ENCODE peak calls at places on chromosome 12, in eight cellular contexts. T is central memory CD8-positive, alpha-beta T cell; J is activated naive CD4-positive, alpha-beta T cell; V is activated naive CD8-positive, alpha-beta T cell treated with anti-CD3 and anti-CD28 coated beads, Interleukin-2, amount 50 U/mL, for 24 hours; E is HTR-8/SVneo; R is activated gamma-delta T cell; N is activated CD8-positive, alpha-beta memory T cell treated with anti-CD3 and anti-CD28 coated beads, Interleukin-2, amount 10 ng/mL, durations not matched to agents 7 days and 5 days; Z is psoas muscle. G is an unnamed sample.

GRCh38 chr12:109291531-109292341 is 17.3 kb downstream of the FOXN4 start:
- DNase-seq in E (no peak), T (no peak), Z (peak), N (no peak), V (no peak), R (no peak), J (no peak), G (peak)

GRCh38 chr12:55036326-55036725 is 16.6 kb downstream of the NEUROD4 start:
- DNase-seq in N (no peak), E (no peak), T (no peak), V (no peak), J (no peak), Z (no peak), R (no peak), G (no peak)

GRCh38 chr12:70427611-70428010 is 61.5 kb downstream of the KCNMB4 start:
- DNase-seq in T (no peak), R (no peak), N (no peak), E (no peak), V (no peak), Z (no peak), J (no peak), G (peak)

GRCh38 chr12:120207227-120207626 is 6.3 kb upstream of the RPLP0 start:
- DNase-seq in N (no peak), T (no peak), V (no peak), R (no peak), Z (no peak), E (no peak), J (no peak), G (no peak)

GRCh38 chr12:15698377-15698867 is 90.8 kb downstream of the EPS8 start:
- DNase-seq in T (no peak), E (no peak), N (no peak), R (no peak), V (no peak), Z (no peak), J (no peak), G (no peak)

GRCh38 chr12:3523728-3524127 is 32.7 kb downstream of the PRMT8 start:
- DNase-seq in J (no peak), V (no peak), R (no peak), N (no peak), Z (no peak), T (no peak), E (no peak), G (no peak)

GRCh38 chr12:46071769-46072624 is 81.6 kb upstream of the SCAF11 start:
- DNase-seq in N (peak), Z (peak), E (peak), J (peak), T (peak), V (peak), R (no peak), G (peak)

GRCh38 chr12:11651785-11652184 is 2.3 kb downstream of the ETV6 start:
- DNase-seq in T (no peak), J (no peak), R (no peak), N (no peak), E (no peak), Z (no peak), V (no peak), G (no peak)

GRCh38 chr12:62448436-62448835 is 18.2 kb upstream of the MON2 start:
- DNase-seq in Z (no peak), E (no peak), T (no peak), V (no peak), J (no peak), R (no peak), N (no peak), G (no peak)